ENCODE peak calls at places on chromosomes 7 and 10, in four cellular contexts. E, M, B and N are unnamed samples. For H3K27me3, the result is how much of the 10 kb centered on the place peaks cover.

GRCh38 chr7:66529889-66530615 is 98.6 kb upstream of the KCTD7 start:
- DNase-seq in E (no peak), M (no peak), B (no peak), N (no peak)

GRCh38 chr7:105934577-105935185 is 28.4 kb upstream of the CDHR3 start:
- DNase-seq in E (peak), M (no peak), B (peak), N (no peak)

GRCh38 chr7:149872419-149873073 is 1.2 kb upstream of the ATP6V0E2 start:
- DNase-seq in E (peak), M (peak), B (peak), N (no peak)

GRCh38 chr10:80462986-80463741 is 9.1 kb downstream of the TSPAN14 start:
- DNase-seq in E (peak), M (no peak), B (peak), N (no peak)

GRCh38 chr7:28395404-28395803 is 16.9 kb upstream of the CREB5 start:
- DNase-seq in E (no peak), M (no peak), B (no peak), N (no peak)

GRCh38 chr10:69901623-69902505 is 100.2 kb downstream of the COL13A1 start:
- DNase-seq in E (peak), M (peak), B (peak), N (no peak)

GRCh38 chr10:98916751-98917150 is 318.9 kb downstream of the HPSE2 start:
- DNase-seq in E (peak), M (no peak), B (peak), N (no peak)

GRCh38 chr10:107264742-107265141 is 100.2 kb upstream of the SORCS1 start:
- DNase-seq in E (peak), M (no peak), B (no peak), N (no peak)

GRCh38 chr10:76388321-76388720 is 956.9 kb downstream of the LRMDA start:
- DNase-seq in E (no peak), M (no peak), B (peak), N (no peak)

GRCh38 chr10:76382381-76382851 is 951.0 kb downstream of the LRMDA start:
- DNase-seq in E (no peak), M (no peak), B (peak), N (no peak)
- TF ChIP-seq CTCF in E (no peak), M (no peak), B (no peak), N (no peak)

GRCh38 chr7:129777195-129777844 is 165.8 kb downstream of the NRF1 start:
- DNase-seq in E (no peak), M (no peak), B (no peak), N (no peak)

GRCh38 chr7:129778770-129779601 is 167.5 kb downstream of the NRF1 start:
- DNase-seq in E (peak), M (no peak), B (no peak), N (no peak)

GRCh38 chr7:129779602-129780256 is 168.2 kb downstream of the NRF1 start:
- DNase-seq in E (peak), M (no peak), B (no peak), N (no peak)

GRCh38 chr7:129776397-129776792 is 164.9 kb downstream of the NRF1 start:
- DNase-seq in E (no peak), M (no peak), B (no peak), N (no peak)

GRCh38 chr7:129777993-129778769 is 166.7 kb downstream of the NRF1 start:
- DNase-seq in E (no peak), M (no peak), B (no peak), N (no peak)
- H3K27me3 ChIP-seq in E (under half), M (half or more), B (half or more), N (half or more)

GRCh38 chr10:121598261-121599249 is at the start of gene FGFR2:
- DNase-seq in E (peak), M (peak), B (no peak), N (peak)

GRCh38 chr10:121597504-121598241 is 571 bp downstream of the FGFR2 start:
- DNase-seq in E (no peak), M (peak), B (no peak), N (no peak)

GRCh38 chr10:121595321-121595805 is 2.9 kb downstream of the FGFR2 start:
- DNase-seq in E (no peak), M (no peak), B (no peak), N (no peak)

GRCh38 chr10:121595806-121596667 is 2.2 kb downstream of the FGFR2 start:
- DNase-seq in E (no peak), M (no peak), B (no peak), N (no peak)

DNA sequence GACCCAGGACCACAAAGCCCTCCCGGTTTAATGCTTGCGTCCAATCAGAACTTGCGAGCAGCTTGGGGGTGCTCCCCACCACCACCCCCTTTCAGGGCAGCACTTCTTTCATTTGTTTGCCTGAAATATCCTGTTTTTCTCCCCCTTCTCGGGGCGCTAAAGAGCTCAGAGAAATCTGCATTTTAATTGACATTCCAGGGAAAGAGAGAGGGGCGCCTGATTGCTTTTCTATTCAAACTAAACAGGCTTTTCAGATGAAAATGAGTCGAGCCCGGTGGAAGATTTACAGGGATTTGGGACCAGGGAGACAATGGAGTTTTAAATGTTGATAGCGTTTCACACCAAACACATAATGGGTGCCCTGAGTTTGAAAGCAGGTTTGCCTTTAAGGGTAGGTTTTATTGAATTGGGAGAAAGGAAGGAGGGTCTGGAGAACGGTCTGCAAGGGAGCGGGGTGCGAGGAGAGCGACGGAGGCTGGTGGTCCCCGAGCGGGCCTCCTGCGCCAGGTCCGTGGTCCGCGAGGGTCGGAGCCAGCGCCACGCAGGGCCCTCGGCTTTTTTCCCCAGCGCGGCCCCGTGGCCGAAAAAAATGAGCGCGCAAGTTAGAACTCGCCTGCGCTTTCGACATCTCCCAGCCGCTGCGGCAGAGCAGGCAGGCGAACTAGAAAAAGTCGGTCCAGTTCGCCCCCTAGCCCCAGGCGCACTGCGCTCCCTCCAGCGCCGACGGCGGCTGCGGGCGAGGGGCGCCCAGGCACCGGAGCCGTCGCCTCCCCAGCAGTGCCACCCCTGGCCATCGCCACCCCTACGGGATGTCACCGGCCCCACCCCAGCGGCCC is 1.4 kb downstream of the FGFR2 start:
- DNase-seq in E (no peak), M (peak), B (no peak), N (no peak)
- TF ChIP-seq CTCF in E (no peak), M (peak), B (no peak), N (no peak)

GRCh38 chr7:157854066-157854891 is 517.5 kb downstream of the DNAJB6 start:
- DNase-seq in E (no peak), M (no peak), B (no peak), N (no peak)

GRCh38 chr7:157855452-157856213 is 518.8 kb downstream of the DNAJB6 start:
- DNase-seq in E (no peak), M (no peak), B (no peak), N (no peak)

GRCh38 chr7:157853789-157854065 is 516.9 kb downstream of the DNAJB6 start:
- DNase-seq in E (no peak), M (no peak), B (no peak), N (no peak)

GRCh38 chr7:157853076-157853788 is 516.4 kb downstream of the DNAJB6 start:
- DNase-seq in E (no peak), M (no peak), B (no peak), N (no peak)

GRCh38 chr7:157855016-157855415 is 518.2 kb downstream of the DNAJB6 start:
- DNase-seq in E (no peak), M (no peak), B (no peak), N (no peak)
- H3K27me3 ChIP-seq in E (under half), M (under half), B (under half), N (under half)

GRCh38 chr10:129658673-129659072 is 191.6 kb downstream of the MGMT start:
- DNase-seq in E (peak), M (no peak), B (no peak), N (no peak)
- TF ChIP-seq CTCF in E (peak), M (no peak), B (peak), N (no peak)